ENCODE peak calls at places on chromosomes 13 and 19, in ten cellular contexts. A is COR-L47; U is fibroblast of mammary gland; Z is activated CD4-positive, alpha-beta T cell treated with anti-CD3 and anti-CD28 coated beads for 48 hours; I is ovary; W is ACHN; Y is aorta; B is NB4; F is SIG-M5; M is neural progenitor cell. D is an unnamed sample.

GRCh38 chr13:48210178-48210577 is 22.8 kb upstream of the ITM2B start:
- DNase-seq in A (no peak), U (peak; percentile 90), Z (no peak), I (no peak), W (no peak), Y (no peak), B (peak; percentile 80), F (peak; percentile 83), M (no peak), D (no peak)

GRCh38 chr19:47353307-47353712 is 4.2 kb downstream of the DHX34 start:
- DNase-seq in A (no peak), U (no peak), Z (no peak), I (no peak), W (no peak), Y (no peak), B (no peak), F (no peak), M (no peak), D (no peak)

GRCh38 chr13:50081106-50081898 is 66.1 kb downstream of the KCNRG start:
- DNase-seq in A (peak; percentile 74), U (no peak), Z (peak; percentile 75), I (peak; percentile 43), W (no peak), Y (peak; percentile 86), B (peak; percentile 75), F (no peak), M (peak; percentile 85), D (peak; percentile 89)

GRCh38 chr19:50629801-50630200 is 9.9 kb downstream of the SYT3 start:
- DNase-seq in A (no peak), U (no peak), Z (no peak), I (no peak), W (no peak), Y (no peak), B (no peak), F (no peak), M (no peak), D (no peak)

GRCh38 chr13:29861694-29862110 is 11.3 kb upstream of the UBL3 start:
- DNase-seq in A (no peak), U (peak; percentile 95), Z (no peak), I (no peak), W (no peak), Y (no peak), B (no peak), F (no peak), M (no peak), D (no peak)

GRCh38 chr19:35349614-35350521 is 2.2 kb downstream of the FFAR1 start:
- DNase-seq in A (no peak), U (no peak), Z (no peak), I (peak; percentile 19), W (no peak), Y (peak; percentile 68), B (no peak), F (no peak), M (no peak), D (no peak)

GRCh38 chr13:51806571-51806970 is 2.6 kb upstream of the DHRS12 start:
- DNase-seq in A (peak; percentile 36), U (peak; percentile 44), Z (no peak), I (no peak), W (no peak), Y (no peak), B (peak; percentile 35), F (no peak), M (no peak), D (peak; percentile 54)

GRCh38 chr19:11375143-11375948 is 880 bp downstream of the SWSAP1 start:
- DNase-seq in A (peak; percentile 18), U (no peak), Z (peak; percentile 82), I (peak; percentile 63), W (peak; percentile 47), Y (no peak), B (peak; percentile 77), F (no peak), M (peak; percentile 59), D (peak; percentile 63)

GRCh38 chr19:28065026-28065425 is 1147.9 kb downstream of the UQCRFS1 start:
- DNase-seq in A (no peak), U (no peak), Z (no peak), I (no peak), W (peak; percentile 19), Y (no peak), B (no peak), F (no peak), M (no peak), D (no peak)

D was measured in erythroblast.